ENCODE peak calls at places on chromosome 13, in ten cellular contexts. Q, K, L, P, O, T, J, Z, E and N are unnamed samples.

GRCh38 chr13:114112826-114113322 is 19.5 kb downstream of the RASA3 start:
- DNase-seq in Q (no peak), K (no peak), L (no peak), P (no peak), O (no peak), T (peak), J (no peak), Z (no peak), E (no peak), N (no peak)

GRCh38 chr13:112997188-112998135 is 28.4 kb downstream of the MCF2L start:
- DNase-seq in Q (no peak), K (no peak), L (no peak), P (no peak), O (no peak), T (no peak), J (no peak), Z (no peak), E (peak), N (no peak)

GRCh38 chr13:24271611-24272451 is 37.5 kb upstream of the C1QTNF9 start:
- DNase-seq in Q (peak), K (peak), L (no peak), P (no peak), O (peak), T (peak), J (peak), Z (peak), E (peak), N (peak)

GRCh38 chr13:21434588-21434987 is 24.5 kb downstream of the ZDHHC20 start:
- DNase-seq in Q (no peak), K (no peak), L (no peak), P (no peak), O (no peak), T (no peak), J (no peak), Z (no peak), E (no peak), N (no peak)

GRCh38 chr13:47897411-47898050 is 103.5 kb downstream of the SUCLA2 start:
- DNase-seq in Q (peak), K (peak), L (no peak), P (no peak), O (no peak), T (peak), J (no peak), Z (peak), E (no peak), N (no peak)

GRCh38 chr13:32897296-32897695 is 118.9 kb upstream of the KL start:
- DNase-seq in Q (no peak), K (no peak), L (no peak), P (no peak), O (no peak), T (no peak), J (no peak), Z (peak), E (no peak), N (no peak)

GRCh38 chr13:110953833-110954532 is 39.1 kb upstream of the ANKRD10 start:
- DNase-seq in Q (no peak), K (no peak), L (no peak), P (no peak), O (no peak), T (no peak), J (no peak), Z (no peak), E (no peak), N (no peak)

GRCh38 chr13:35766663-35767062 is 290.2 kb upstream of the MAB21L1 start:
- DNase-seq in Q (no peak), K (no peak), L (no peak), P (no peak), O (no peak), T (no peak), J (no peak), Z (no peak), E (no peak), N (no peak)

GRCh38 chr13:62747152-62747551 is 1331.5 kb upstream of the PCDH20 start:
- DNase-seq in Q (no peak), K (no peak), L (no peak), P (no peak), O (no peak), T (no peak), J (no peak), Z (no peak), E (no peak), N (no peak)

GRCh38 chr13:57314897-57315520 is 148.0 kb downstream of the PRR20E start:
- DNase-seq in Q (no peak), K (no peak), L (no peak), P (no peak), O (no peak), T (no peak), J (no peak), Z (no peak), E (no peak), N (no peak)

GRCh38 chr13:42892760-42893159 is 99.3 kb downstream of the EPSTI1 start:
- DNase-seq in Q (no peak), K (peak), L (no peak), P (no peak), O (no peak), T (no peak), J (no peak), Z (peak), E (no peak), N (no peak)

GRCh38 chr13:49652691-49653305 is 24.5 kb downstream of the ARL11 start:
- DNase-seq in Q (no peak), K (peak), L (peak), P (no peak), O (peak), T (peak), J (peak), Z (peak), E (peak), N (peak)

GRCh38 chr13:111241006-111241755 is 79.3 kb upstream of the TEX29 start:
- DNase-seq in Q (no peak), K (no peak), L (no peak), P (no peak), O (no peak), T (no peak), J (no peak), Z (no peak), E (no peak), N (no peak)

GRCh38 chr13:67278230-67278629 is 48.1 kb upstream of the PCDH9 start:
- DNase-seq in Q (peak), K (no peak), L (no peak), P (no peak), O (no peak), T (no peak), J (no peak), Z (peak), E (no peak), N (no peak)

GRCh38 chr13:113029487-113030258 is 60.7 kb downstream of the MCF2L start:
- DNase-seq in Q (no peak), K (peak), L (peak), P (peak), O (peak), T (peak), J (peak), Z (no peak), E (peak), N (peak)

DNA sequence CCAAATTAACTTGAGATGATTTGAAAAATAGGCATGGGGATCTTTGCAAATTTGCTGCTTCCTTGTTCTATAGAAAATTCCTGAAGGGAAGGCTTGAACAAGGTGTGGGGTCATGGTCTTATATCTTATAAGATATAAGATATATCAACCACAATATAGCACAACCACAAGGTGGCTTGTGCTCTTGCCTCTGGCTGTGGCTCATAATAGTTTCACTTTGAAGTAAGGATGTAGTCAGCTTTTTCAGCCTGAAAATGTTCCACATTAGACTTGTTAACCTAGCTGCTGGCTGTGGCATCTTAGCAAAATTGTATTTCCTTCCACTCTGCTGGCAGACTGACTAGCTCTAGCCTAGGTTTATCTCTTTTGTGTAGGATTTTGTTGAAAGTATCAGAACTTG is 169.7 kb downstream of the KLF5 start:
- DNase-seq in Q (no peak), K (no peak), L (no peak), P (no peak), O (no peak), T (no peak), J (no peak), Z (no peak), E (no peak), N (no peak)
- TF ChIP-seq CTCF in Q (no peak), K (no peak), L (no peak), P (no peak), O (peak), T (peak), J (no peak), Z (peak), E (no peak), N (no peak)

GRCh38 chr13:65615506-65615905 is 1614.6 kb downstream of the PCDH9 start:
- DNase-seq in Q (no peak), K (no peak), L (no peak), P (no peak), O (no peak), T (no peak), J (no peak), Z (no peak), E (no peak), N (no peak)

GRCh38 chr13:65613004-65613403 is 1617.1 kb downstream of the PCDH9 start:
- DNase-seq in Q (no peak), K (no peak), L (no peak), P (no peak), O (no peak), T (peak), J (no peak), Z (no peak), E (no peak), N (no peak)
- TF ChIP-seq CTCF in Q (no peak), K (no peak), L (peak), P (no peak), O (peak), T (peak), J (no peak), Z (no peak), E (no peak), N (peak)

GRCh38 chr13:29937836-29938235 is 87.4 kb upstream of the UBL3 start:
- DNase-seq in Q (no peak), K (no peak), L (no peak), P (no peak), O (no peak), T (no peak), J (no peak), Z (no peak), E (no peak), N (no peak)
- TF ChIP-seq CTCF in Q (no peak), K (no peak), L (no peak), P (no peak), O (no peak), T (no peak), J (no peak), Z (no peak), E (no peak), N (no peak)

GRCh38 chr13:38872693-38873092 is 117.9 kb downstream of the STOML3 start:
- DNase-seq in Q (peak), K (no peak), L (peak), P (no peak), O (peak), T (peak), J (peak), Z (peak), E (no peak), N (peak)
- TF ChIP-seq CTCF in Q (peak), K (peak), L (peak), P (no peak), O (peak), T (peak), J (peak), Z (peak), E (no peak), N (peak)

DNA sequence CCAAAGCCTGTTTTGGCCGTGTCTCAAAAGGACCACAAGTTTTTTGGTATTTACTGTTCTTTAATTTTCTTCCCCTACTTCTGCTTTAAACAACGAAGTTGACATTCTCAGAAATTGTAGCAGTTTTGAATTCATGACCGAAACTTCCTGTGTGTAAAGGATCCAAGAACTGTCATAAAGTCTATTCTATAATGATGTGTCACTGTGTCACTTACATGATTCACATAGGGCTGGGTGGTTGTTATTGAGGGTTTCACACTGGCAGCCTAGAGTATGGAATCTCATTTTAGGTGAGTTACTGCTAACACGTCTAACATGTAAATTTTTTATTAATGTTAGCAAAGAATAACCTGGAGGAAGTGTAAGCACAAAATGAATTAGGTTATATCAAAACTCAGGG is 741.0 kb upstream of the KLHL1 start:
- DNase-seq in Q (no peak), K (no peak), L (no peak), P (no peak), O (no peak), T (no peak), J (no peak), Z (no peak), E (no peak), N (no peak)
- TF ChIP-seq CTCF in Q (no peak), K (no peak), L (no peak), P (no peak), O (no peak), T (no peak), J (no peak), Z (no peak), E (no peak), N (no peak)

GRCh38 chr13:26075498-26075897 is 23.7 kb upstream of the SHISA2 start:
- DNase-seq in Q (no peak), K (no peak), L (no peak), P (no peak), O (no peak), T (no peak), J (no peak), Z (no peak), E (no peak), N (no peak)
- TF ChIP-seq CTCF in Q (no peak), K (no peak), L (no peak), P (no peak), O (no peak), T (peak), J (no peak), Z (no peak), E (no peak), N (no peak)

DNA sequence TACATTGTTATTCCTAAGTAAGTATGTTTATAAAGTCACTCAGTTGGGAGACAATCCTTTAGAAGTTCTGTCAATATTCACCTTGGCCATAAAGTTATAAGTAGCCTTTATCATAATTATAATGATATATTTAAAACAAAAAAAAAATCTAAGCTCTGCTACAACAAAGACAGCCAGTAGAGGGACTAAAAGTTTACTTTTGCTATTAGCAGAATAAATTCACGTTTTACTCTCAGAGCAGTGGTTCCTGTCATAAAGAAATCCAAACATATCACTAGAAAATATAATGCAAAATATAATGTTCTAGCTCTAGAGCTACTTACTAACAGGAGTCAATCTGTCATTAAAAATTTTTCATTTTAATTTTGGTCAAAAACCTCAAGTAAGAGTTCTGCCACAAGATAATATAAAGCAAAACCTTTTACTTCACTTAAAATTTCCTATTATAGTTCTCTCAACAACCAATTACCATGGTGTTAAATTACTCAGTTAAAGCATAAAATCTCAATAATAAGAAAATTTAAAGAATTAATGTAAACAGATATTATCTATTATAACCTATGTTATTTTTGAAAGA is 17.7 kb downstream of the INTS6 start:
- DNase-seq in Q (no peak), K (no peak), L (peak), P (no peak), O (peak), T (no peak), J (no peak), Z (peak), E (no peak), N (no peak)
- TF ChIP-seq CTCF in Q (peak), K (peak), L (peak), P (peak), O (peak), T (peak), J (no peak), Z (peak), E (peak), N (peak)

DNA sequence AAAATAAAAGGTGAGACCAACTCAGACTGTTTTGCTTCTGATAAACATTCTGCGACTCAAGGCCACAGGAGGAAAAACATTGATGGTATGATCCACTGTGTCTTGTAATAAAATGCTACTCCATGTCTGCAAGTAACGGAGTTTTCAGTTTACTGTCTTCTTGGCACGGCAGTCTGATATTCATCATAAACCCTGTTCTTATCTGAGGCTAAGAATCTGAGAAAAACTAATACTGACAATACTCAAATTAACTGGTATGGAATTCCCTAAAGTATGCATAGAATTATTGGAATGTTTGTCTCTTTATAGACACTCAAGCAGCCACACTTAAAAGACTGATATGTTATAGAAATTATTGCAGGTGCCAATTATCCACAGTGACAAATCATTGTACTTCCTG is 125.5 kb downstream of the TBC1D4 start:
- DNase-seq in Q (peak), K (no peak), L (no peak), P (no peak), O (no peak), T (no peak), J (no peak), Z (no peak), E (no peak), N (no peak)
- TF ChIP-seq CTCF in Q (no peak), K (no peak), L (no peak), P (no peak), O (no peak), T (no peak), J (no peak), Z (no peak), E (no peak), N (no peak)

GRCh38 chr13:60755380-60756163 is 358.6 kb downstream of the TDRD3 start:
- DNase-seq in Q (no peak), K (no peak), L (peak), P (no peak), O (no peak), T (peak), J (no peak), Z (no peak), E (no peak), N (no peak)
- TF ChIP-seq CTCF in Q (no peak), K (no peak), L (no peak), P (no peak), O (no peak), T (peak), J (no peak), Z (no peak), E (no peak), N (no peak)